ENCODE peak calls at places on chromosomes 11 and 22, in nine cellular contexts. L is tibial artery, R is Peyer's patch, U is upper lobe of right lung, F is cardiac muscle cell, A is stomach, T is heart right ventricle, G is lower lobe of right lung, B is Panc1. E is an unnamed sample.
A peak's percentile ranks its signal among the peaks of the same experiment; 100 is the strongest.

GRCh38 chr11:9914064-9914463 is 250.2 kb downstream of the SWAP70 start:
- DNase-seq in L (no peak), R (no peak), U (no peak), F (no peak), A (no peak), T (no peak), G (no peak), B (no peak), E (no peak)

GRCh38 chr11:10413268-10413667 is 41.8 kb upstream of the AMPD3 start:
- DNase-seq in L (no peak), R (no peak), U (no peak), F (peak; percentile 26), A (no peak), T (no peak), G (no peak), B (peak; percentile 32), E (no peak)

GRCh38 chr11:62816567-62816966 is 11.3 kb upstream of the NXF1 start:
- DNase-seq in L (no peak), R (no peak), U (no peak), F (no peak), A (no peak), T (no peak), G (peak; percentile 57), B (no peak), E (no peak)

GRCh38 chr22:37777122-37777687 is 30.5 kb upstream of the GCAT start:
- DNase-seq in L (no peak), R (no peak), U (peak; percentile 75), F (peak; percentile 59), A (peak; percentile 85), T (peak; percentile 40), G (peak; percentile 60), B (no peak), E (peak; percentile 89)

GRCh38 chr11:124867700-124868099 is 2.5 kb downstream of the ROBO3 start:
- DNase-seq in L (no peak), R (peak; percentile 31), U (no peak), F (peak; percentile 54), A (no peak), T (no peak), G (no peak), B (no peak), E (no peak)

GRCh38 chr22:29300807-29301601 is 5.4 kb upstream of the GAS2L1 start:
- DNase-seq in L (no peak), R (peak; percentile 45), U (no peak), F (no peak), A (no peak), T (no peak), G (no peak), B (no peak), E (no peak)

GRCh38 chr11:85826096-85826855 is 15.3 kb upstream of the SYTL2 start:
- DNase-seq in L (no peak), R (no peak), U (no peak), F (peak; percentile 35), A (no peak), T (peak; percentile 40), G (no peak), B (no peak), E (no peak)

GRCh38 chr11:57776101-57776511 is 14.5 kb downstream of the CTNND1 start:
- DNase-seq in L (no peak), R (no peak), U (no peak), F (peak; percentile 72), A (no peak), T (no peak), G (peak; percentile 58), B (no peak), E (no peak)

GRCh38 chr11:114015117-114015516 is 40.2 kb downstream of the HTR3A start:
- DNase-seq in L (no peak), R (no peak), U (no peak), F (no peak), A (no peak), T (no peak), G (no peak), B (no peak), E (no peak)

GRCh38 chr11:6315811-6316425 is 4.4 kb downstream of the CAVIN3 start:
- DNase-seq in L (peak; percentile 71), R (no peak), U (peak; percentile 67), F (peak; percentile 76), A (peak; percentile 63), T (peak; percentile 49), G (peak; percentile 65), B (no peak), E (peak; percentile 63)

GRCh38 chr11:115623021-115623451 is 118.8 kb upstream of the CADM1 start:
- DNase-seq in L (peak; percentile 67), R (no peak), U (peak; percentile 69), F (peak; percentile 95), A (peak; percentile 42), T (peak; percentile 74), G (peak; percentile 57), B (peak; percentile 46), E (peak; percentile 27)

GRCh38 chr11:68037481-68038225 is 1.2 kb upstream of the TCIRG1 start:
- DNase-seq in L (no peak), R (no peak), U (peak; percentile 69), F (no peak), A (peak; percentile 71), T (no peak), G (peak; percentile 43), B (no peak), E (peak; percentile 77)

GRCh38 chr11:128437137-128437536 is 150.2 kb downstream of the ETS1 start:
- DNase-seq in L (no peak), R (no peak), U (no peak), F (peak; percentile 58), A (no peak), T (no peak), G (no peak), B (no peak), E (no peak)

GRCh38 chr22:39349506-39349966 is 255 bp upstream of the SYNGR1 start:
- DNase-seq in L (no peak), R (no peak), U (no peak), F (peak; percentile 26), A (peak; percentile 26), T (peak; percentile 53), G (peak; percentile 48), B (no peak), E (peak; percentile 80)

GRCh38 chr11:122140535-122140934 is 24.5 kb upstream of the BLID start:
- DNase-seq in L (no peak), R (no peak), U (no peak), F (peak; percentile 58), A (no peak), T (no peak), G (no peak), B (no peak), E (no peak)

GRCh38 chr11:17839450-17839849 is 104.9 kb downstream of the KCNC1 start:
- DNase-seq in L (no peak), R (no peak), U (no peak), F (no peak), A (no peak), T (no peak), G (no peak), B (no peak), E (no peak)

GRCh38 chr11:72786305-72787261 is 7.3 kb downstream of the STARD10 start:
- DNase-seq in L (no peak), R (peak; percentile 74), U (peak; percentile 82), F (no peak), A (peak; percentile 89), T (no peak), G (peak; percentile 86), B (no peak), E (no peak)

GRCh38 chr11:7703785-7704184 is 2.5 kb downstream of the OVCH2 start:
- DNase-seq in L (no peak), R (no peak), U (no peak), F (no peak), A (no peak), T (no peak), G (no peak), B (no peak), E (no peak)
- TF ChIP-seq CTCF in L (no peak), R (no peak), U (no peak), F (no peak), A (no peak), T (no peak), G (no peak), B (no peak), E (no peak)

DNA sequence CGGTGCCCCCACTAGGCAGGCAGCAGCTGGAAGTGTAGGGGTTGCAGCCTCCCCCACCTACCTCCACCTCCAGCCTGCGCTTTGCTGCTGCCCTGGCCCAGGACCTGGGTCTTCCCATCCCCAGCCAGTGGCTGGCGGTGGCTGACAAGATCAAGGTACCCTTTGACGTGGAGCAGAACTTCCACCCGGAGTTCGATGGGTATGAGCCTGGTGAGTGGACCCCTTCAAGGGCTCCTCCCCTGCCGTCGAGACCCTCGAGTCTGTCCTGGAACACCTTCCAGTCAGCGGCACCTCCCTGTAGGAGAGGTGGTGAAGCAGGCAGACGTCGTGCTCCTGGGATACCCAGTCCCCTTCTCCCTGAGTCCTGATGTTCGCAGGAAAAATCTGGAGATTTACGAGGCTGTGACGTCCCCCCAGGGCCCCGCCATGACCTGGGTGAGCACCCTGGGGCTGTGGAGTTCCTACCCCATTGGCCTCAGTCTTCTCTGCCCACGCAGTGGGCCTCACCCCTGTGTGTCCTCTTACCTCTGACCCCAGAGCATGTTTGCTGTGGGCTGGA is 4.4 kb downstream of the PGGHG start:
- DNase-seq in L (peak; percentile 16), R (no peak), U (peak; percentile 60), F (no peak), A (no peak), T (peak; percentile 6), G (no peak), B (no peak), E (no peak)
- H3K4me1 ChIP-seq in L (peaks cover 20% of the 10 kb centered on the region), R (no peaks in the 10 kb centered on the region), U (peaks cover 20% of the 10 kb centered on the region), F (no peaks in the 10 kb centered on the region), A (peaks cover 28% of the 10 kb centered on the region), T (peaks cover 4% of the 10 kb centered on the region), G (peaks cover 19% of the 10 kb centered on the region), B (peaks cover 40% of the 10 kb centered on the region), E (peaks cover 6% of the 10 kb centered on the region)

GRCh38 chr22:31083377-31083768 is 2.3 kb downstream of the SMTN start:
- DNase-seq in L (no peak), R (no peak), U (no peak), F (no peak), A (peak; percentile 92), T (peak; percentile 17), G (no peak), B (no peak), E (peak; percentile 94)
- H3K4me3 ChIP-seq in L (peak overlapping the region; percentile 92), R (peak overlapping the region; percentile 75), U (peak overlapping the region; percentile 91), F (peak overlapping the region; percentile 37), A (peak overlapping the region; percentile 54), T (peak overlapping the region; percentile 91), G (peak overlapping the region; percentile 96), B (no peak overlapping the region), E (peak overlapping the region; percentile 60)

GRCh38 chr11:120011836-120012235 is 126.1 kb downstream of the TRIM29 start:
- DNase-seq in L (no peak), R (no peak), U (no peak), F (no peak), A (no peak), T (no peak), G (no peak), B (no peak), E (no peak)

GRCh38 chr11:120012245-120012644 is 125.7 kb downstream of the TRIM29 start:
- DNase-seq in L (no peak), R (no peak), U (no peak), F (no peak), A (no peak), T (no peak), G (no peak), B (no peak), E (no peak)

GRCh38 chr11:120017582-120017981 is 120.3 kb downstream of the TRIM29 start:
- DNase-seq in L (no peak), R (no peak), U (no peak), F (no peak), A (no peak), T (no peak), G (no peak), B (no peak), E (no peak)

GRCh38 chr11:120009938-120010337 is 128.0 kb downstream of the TRIM29 start:
- DNase-seq in L (no peak), R (no peak), U (no peak), F (no peak), A (no peak), T (no peak), G (no peak), B (no peak), E (no peak)

GRCh38 chr11:120013325-120014250 is 124.3 kb downstream of the TRIM29 start:
- DNase-seq in L (no peak), R (peak; percentile 76), U (no peak), F (peak; percentile 49), A (peak; percentile 73), T (peak; percentile 53), G (no peak), B (peak; percentile 8), E (peak; percentile 62)
- TF ChIP-seq CTCF in L (peak; percentile 46), R (peak; percentile 81), U (peak; percentile 42), F (peak; percentile 79), A (peak; percentile 64), T (peak; percentile 72), G (peak; percentile 48), B (peak; percentile 95), E (peak; percentile 49)

E was measured in pancreas.